ENCODE peak calls at places on chromosomes 4 and X, in six cellular contexts. U is HCT116, Z is stomach, L is Panc1, H is H1, J is sigmoid colon. C is an unnamed sample.

GRCh38 chr4:6126971-6127745 is 73.2 kb downstream of the JAKMIP1 start:
- DNase-seq in Z (no peak), H (no peak), L (no peak), U (no peak), J (peak; percentile 28), C (no peak)

GRCh38 chr4:99324361-99324760 is 3.2 kb upstream of the ADH1B start:
- DNase-seq in U (no peak), J (no peak), L (no peak), H (no peak), Z (no peak), C (no peak)

GRCh38 chr4:37812713-37813112 is 13.8 kb upstream of the PGM2 start:
- DNase-seq in H (no peak), Z (no peak), J (no peak), U (no peak), L (no peak), C (no peak)

GRCh38 chr4:27594917-27595316 is 734.3 kb downstream of the STIM2 start:
- DNase-seq in J (no peak), H (no peak), L (no peak), Z (no peak), U (no peak), C (no peak)

GRCh38 chr4:71709961-71710360 is 73.9 kb downstream of the GC start:
- DNase-seq in Z (no peak), L (no peak), H (no peak), U (no peak), J (no peak), C (no peak)

GRCh38 chrX:10109695-10110094 is 47.1 kb upstream of the CLCN4 start:
- DNase-seq in H (no peak), Z (no peak), L (no peak), U (no peak), J (peak; percentile 90), C (no peak)

GRCh38 chrX:19017271-19017670 is 33.4 kb upstream of the PHKA2 start:
- DNase-seq in L (no peak), Z (no peak), J (no peak), H (no peak), U (no peak), C (no peak)

GRCh38 chr4:6373541-6374410 is 98.6 kb downstream of the PPP2R2C start:
- DNase-seq in L (no peak), Z (no peak), U (no peak), H (no peak), J (no peak), C (no peak)

GRCh38 chr4:86916392-86916791 is 18.4 kb upstream of the AFF1 start:
- DNase-seq in J (no peak), Z (no peak), H (no peak), L (no peak), U (no peak), C (no peak)

GRCh38 chr4:121122661-121123060 is 41.5 kb downstream of the TNIP3 start:
- DNase-seq in H (no peak), J (no peak), U (no peak), L (no peak), Z (no peak), C (no peak)

GRCh38 chrX:41482153-41482850 is 35.2 kb downstream of the NYX start:
- DNase-seq in J (no peak), H (no peak), Z (no peak), U (no peak), L (no peak), C (no peak)

GRCh38 chr4:105613326-105613725 is 60.9 kb downstream of the ARHGEF38 start:
- DNase-seq in U (no peak), H (no peak), J (no peak), Z (peak; percentile 40), L (no peak), C (no peak)

GRCh38 chr4:113446019-113446418 is 315.5 kb downstream of the CAMK2D start:
- DNase-seq in Z (no peak), H (no peak), L (no peak), U (peak; percentile 98), J (no peak), C (no peak)

GRCh38 chr4:189202182-189202868 is 738.3 kb upstream of the FRG1 start:
- DNase-seq in H (peak; percentile 72), Z (peak; percentile 64), J (peak; percentile 79), U (peak; percentile 28), L (peak; percentile 4), C (no peak)

GRCh38 chr4:17614416-17615299 is at the start of gene MED28:
- DNase-seq in H (peak; percentile 93), Z (peak; percentile 98), U (peak; percentile 87), L (peak; percentile 32), J (peak; percentile 99), C (peak; percentile 56)
- TF ChIP-seq POLR2AphosphoS5 in H (peak; percentile 85), Z (peak; percentile 96), U (peak; percentile 96), L (peak; percentile 86), J (peak; percentile 97), C (peak; percentile 86)

GRCh38 chr4:206054-206453 is 81.8 kb downstream of the ZNF718 start:
- DNase-seq in U (no peak), L (no peak), Z (no peak), H (no peak), J (no peak), C (no peak)

GRCh38 chr4:205097-205756 is 80.9 kb downstream of the ZNF718 start:
- DNase-seq in H (no peak), Z (no peak), L (no peak), J (no peak), U (no peak), C (no peak)

DNA sequence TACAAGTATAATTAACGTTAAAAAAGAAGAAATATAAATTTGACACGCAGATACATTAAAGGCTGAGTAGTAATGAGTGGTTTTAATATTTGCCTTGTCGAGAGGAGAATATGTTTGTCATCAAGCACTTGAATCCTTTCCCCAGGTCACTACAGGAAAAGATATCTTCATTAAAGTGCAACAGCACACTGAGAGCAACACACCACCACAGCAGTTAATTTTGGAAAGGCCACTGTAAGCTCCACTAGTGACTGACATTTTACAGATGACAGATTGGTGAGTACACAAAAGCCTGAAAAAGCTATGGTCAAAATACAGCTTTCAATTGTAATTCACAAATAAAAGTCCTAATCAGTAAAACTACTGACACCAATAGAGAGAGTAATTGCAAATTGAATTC is 76.6 kb downstream of the ZNF718 start:
- DNase-seq in Z (no peak), U (no peak), L (no peak), H (no peak), J (no peak), C (no peak)
- H3K9me3 ChIP-seq in Z (peaks cover 44% of the 10 kb centered on the region), U (no peaks in the 10 kb centered on the region), L (no peaks in the 10 kb centered on the region), H (peaks cover 42% of the 10 kb centered on the region), J (peaks cover 4% of the 10 kb centered on the region), C (no peaks in the 10 kb centered on the region)

DNA sequence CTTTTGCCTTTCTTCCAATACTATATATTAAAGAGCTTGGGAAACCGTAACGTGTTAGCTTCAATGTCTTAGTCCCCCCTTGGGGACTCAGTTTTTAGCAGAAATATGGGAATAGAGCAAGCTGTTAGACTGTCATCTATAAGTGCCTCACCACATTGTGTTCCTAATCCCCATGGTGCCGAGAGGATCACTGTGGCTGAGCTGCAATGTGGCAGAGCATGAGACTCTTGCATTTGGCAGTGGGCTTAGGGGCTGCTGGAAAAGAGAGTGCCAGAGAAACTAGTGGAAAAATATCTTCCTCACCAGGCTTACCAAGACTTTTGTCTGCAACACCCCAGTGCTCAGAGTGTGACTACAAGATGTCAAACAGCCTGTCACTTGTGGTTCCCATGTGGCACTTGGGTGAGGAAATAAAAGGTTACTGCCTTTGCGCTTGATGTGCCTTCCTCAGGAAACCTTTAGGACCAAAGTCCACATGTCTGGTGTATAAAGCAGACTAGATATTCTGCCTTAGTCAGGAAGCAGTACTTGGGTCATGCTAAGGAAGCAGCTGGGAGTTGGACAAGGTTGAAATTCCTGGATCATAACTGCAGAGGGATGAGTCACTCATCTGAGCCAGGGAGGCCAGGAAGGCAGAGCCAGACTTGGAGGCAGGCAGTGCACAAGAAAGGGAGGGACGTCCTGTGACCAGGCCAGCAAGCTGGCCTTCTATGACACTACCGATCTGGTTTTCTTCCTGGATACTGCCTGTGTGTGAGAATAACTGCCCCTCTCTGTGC is 9.7 kb upstream of the MAGEA4 start:
- DNase-seq in H (no peak), U (peak; percentile 29), J (peak; percentile 80), Z (no peak), L (peak; percentile 25), C (no peak)
- TF ChIP-seq POLR2AphosphoS5 in H (no peak), U (no peak), J (peak; percentile 32), Z (peak; percentile 11), L (no peak), C (no peak)

GRCh38 chr4:610411-611261 is 14.7 kb upstream of the PDE6B start:
- DNase-seq in L (peak; percentile 27), Z (no peak), H (no peak), J (no peak), U (no peak), C (no peak)
- H3K9me3 ChIP-seq in L (no peaks in the 10 kb centered on the region), Z (no peaks in the 10 kb centered on the region), H (no peaks in the 10 kb centered on the region), J (no peaks in the 10 kb centered on the region), U (no peaks in the 10 kb centered on the region), C (no peaks in the 10 kb centered on the region)

GRCh38 chr4:1233641-1234277 is 15.2 kb downstream of the CTBP1 start:
- DNase-seq in H (no peak), U (no peak), L (no peak), Z (no peak), J (peak; percentile 89), C (no peak)
- TF ChIP-seq POLR2AphosphoS5 in H (no peak), U (no peak), L (no peak), Z (no peak), J (no peak), C (no peak)

GRCh38 chrX:129423191-129423590 is 100.1 kb downstream of the SMARCA1 start:
- DNase-seq in J (no peak), L (no peak), H (no peak), U (no peak), Z (no peak), C (no peak)
- H3K9me3 ChIP-seq in J (no peaks in the 10 kb centered on the region), L (peaks cover 3% of the 10 kb centered on the region), H (no peaks in the 10 kb centered on the region), U (no peaks in the 10 kb centered on the region), Z (peaks cover 6% of the 10 kb centered on the region), C (no peaks in the 10 kb centered on the region)